ENCODE peak calls at places on chromosomes 2 and 18, in ten cellular contexts. H is PC-3, W is progenitor cell of endocrine pancreas, Y is tibial artery, M is HFF-Myc, B is WTC11, L is RWPE1, A is neural crest cell, V is Peyer's patch, R is B cell. Q is an unnamed sample.

GRCh38 chr2:204860249-204860648 is 315.0 kb downstream of the PARD3B start:
- DNase-seq in H (no peak), W (no peak), Y (peak), M (no peak), B (no peak), L (no peak), A (no peak), V (no peak), R (no peak), Q (no peak)

GRCh38 chr2:141259683-141260082 is 871.1 kb downstream of the LRP1B start:
- DNase-seq in H (no peak), W (no peak), Y (no peak), M (no peak), B (no peak), L (no peak), A (no peak), V (no peak), R (no peak), Q (no peak)

GRCh38 chr2:229003256-229003655 is 267.8 kb downstream of the PID1 start:
- DNase-seq in H (no peak), W (no peak), Y (no peak), M (no peak), B (no peak), L (no peak), A (no peak), V (no peak), R (no peak), Q (no peak)

GRCh38 chr2:23760746-23761145 is 166.2 kb downstream of the ATAD2B start:
- DNase-seq in H (peak), W (no peak), Y (no peak), M (peak), B (no peak), L (peak), A (no peak), V (no peak), R (no peak), Q (peak)

GRCh38 chr2:136495636-136496035 is 269.7 kb upstream of the THSD7B start:
- DNase-seq in H (no peak), W (no peak), Y (no peak), M (no peak), B (no peak), L (no peak), A (no peak), V (no peak), R (no peak), Q (no peak)

GRCh38 chr2:126642031-126642430 is 13.9 kb upstream of the GYPC start:
- DNase-seq in H (no peak), W (no peak), Y (no peak), M (no peak), B (no peak), L (no peak), A (no peak), V (no peak), R (no peak), Q (no peak)

GRCh38 chr2:84816426-84817026 is 64.4 kb downstream of the TRABD2A start:
- DNase-seq in H (no peak), W (no peak), Y (no peak), M (no peak), B (no peak), L (no peak), A (no peak), V (no peak), R (no peak), Q (no peak)

GRCh38 chr2:25301453-25302352 is 40.0 kb downstream of the DNMT3A start:
- DNase-seq in H (peak), W (no peak), Y (no peak), M (peak), B (no peak), L (peak), A (no peak), V (no peak), R (peak), Q (peak)

GRCh38 chr2:53641290-53641689 is 126.3 kb upstream of the CHAC2 start:
- DNase-seq in H (no peak), W (no peak), Y (no peak), M (no peak), B (peak), L (no peak), A (no peak), V (no peak), R (no peak), Q (no peak)

GRCh38 chr2:221726894-221727513 is 154.9 kb upstream of the EPHA4 start:
- DNase-seq in H (no peak), W (no peak), Y (no peak), M (no peak), B (no peak), L (no peak), A (no peak), V (no peak), R (no peak), Q (no peak)

GRCh38 chr18:55861266-55861665 is 273.3 kb upstream of the TCF4 start:
- DNase-seq in H (peak), W (no peak), Y (no peak), M (no peak), B (no peak), L (no peak), A (no peak), V (no peak), R (no peak), Q (peak)

GRCh38 chr2:51093016-51093415 is 61.1 kb upstream of the NRXN1 start:
- DNase-seq in H (no peak), W (no peak), Y (no peak), M (no peak), B (no peak), L (no peak), A (no peak), V (no peak), R (no peak), Q (no peak)

GRCh38 chr18:62566199-62566598 is 43.4 kb downstream of the ZCCHC2 start:
- DNase-seq in H (peak), W (no peak), Y (peak), M (no peak), B (peak), L (no peak), A (no peak), V (no peak), R (no peak), Q (no peak)

DNA sequence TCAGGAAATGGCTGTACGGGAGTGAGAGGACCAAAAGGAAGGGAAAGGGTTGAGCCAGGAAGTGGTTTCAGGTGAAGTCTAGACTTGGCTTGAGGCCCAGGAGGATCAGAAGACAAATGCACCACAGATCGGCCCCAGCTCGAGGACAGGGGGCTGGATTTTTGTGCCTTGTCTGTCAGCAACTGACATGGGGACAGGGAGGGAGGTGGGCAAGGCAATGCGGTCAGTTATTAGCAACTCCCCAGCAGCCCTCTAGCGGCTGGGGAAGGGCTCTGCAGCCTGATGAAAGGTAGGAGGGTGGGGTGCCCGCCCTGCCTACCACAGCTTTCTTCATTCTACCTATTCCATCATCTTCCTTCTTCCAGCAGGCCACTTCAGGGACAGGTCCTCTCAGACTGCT is 50.0 kb downstream of the CPO start:
- DNase-seq in H (peak), W (peak), Y (no peak), M (no peak), B (peak), L (peak), A (no peak), V (peak), R (no peak), Q (no peak)
- TF ChIP-seq CTCF in H (peak), W (peak), Y (peak), M (peak), B (peak), L (peak), A (peak), V (peak), R (peak), Q (peak)

GRCh38 chr18:49398331-49398730 is 62.1 kb downstream of the DYM start:
- DNase-seq in H (no peak), W (no peak), Y (no peak), M (no peak), B (no peak), L (no peak), A (no peak), V (no peak), R (no peak), Q (no peak)
- TF ChIP-seq CTCF in H (no peak), W (no peak), Y (no peak), M (no peak), B (no peak), L (no peak), A (no peak), V (no peak), R (no peak), Q (no peak)

GRCh38 chr2:43218550-43219382 is 7.6 kb downstream of the ZFP36L2 start:
- DNase-seq in H (peak), W (no peak), Y (peak), M (no peak), B (no peak), L (no peak), A (no peak), V (peak), R (peak), Q (peak)
- TF ChIP-seq CTCF in H (no peak), W (no peak), Y (no peak), M (no peak), B (no peak), L (no peak), A (peak), V (no peak), R (no peak), Q (no peak)

GRCh38 chr2:233049194-233049761 is 10.9 kb upstream of the INPP5D start:
- DNase-seq in H (peak), W (no peak), Y (no peak), M (no peak), B (no peak), L (peak), A (no peak), V (no peak), R (no peak), Q (no peak)
- TF ChIP-seq CTCF in H (no peak), W (no peak), Y (no peak), M (no peak), B (no peak), L (no peak), A (no peak), V (no peak), R (no peak), Q (no peak)

GRCh38 chr2:100610381-100610831 is 47.6 kb downstream of the PDCL3 start:
- DNase-seq in H (peak), W (peak), Y (peak), M (no peak), B (peak), L (peak), A (peak), V (peak), R (no peak), Q (peak)
- TF ChIP-seq CTCF in H (peak), W (peak), Y (peak), M (peak), B (peak), L (peak), A (peak), V (peak), R (peak), Q (peak)